ENCODE peak calls at places on chromosomes 3 and 15, in ten cellular contexts. U is tibial nerve, N is suprapubic skin, H is Peyer's patch, O is esophagus squamous epithelium, Y is A549, E is IMR-90, L is HCT116, R is heart left ventricle, T is ovary. P is an unnamed sample.
A peak's percentile ranks its signal among the peaks of the same experiment; 100 is the strongest.

GRCh38 chr3:111570404-111571030 is 24.6 kb downstream of the ZBED2 start:
- DNase-seq in H (no peak), N (no peak), E (no peak), T (no peak), Y (no peak), U (no peak), L (no peak), O (no peak), R (no peak), P (no peak)

GRCh38 chr15:59424626-59425025 is 13.4 kb upstream of the FAM81A start:
- DNase-seq in U (no peak), E (no peak), O (no peak), R (no peak), T (no peak), N (no peak), Y (no peak), H (no peak), L (no peak), P (no peak)

GRCh38 chr15:92162657-92163056 is 231.0 kb upstream of the ST8SIA2 start:
- DNase-seq in O (no peak), N (no peak), E (no peak), R (no peak), H (no peak), L (no peak), Y (no peak), T (no peak), U (no peak), P (no peak)

GRCh38 chr3:197753263-197753662 is 3.6 kb downstream of the FYTTD1 start:
- DNase-seq in Y (no peak), R (no peak), O (no peak), U (no peak), H (no peak), L (no peak), T (no peak), N (no peak), E (no peak), P (peak; percentile 36)

GRCh38 chr15:98745650-98746374 is 97.5 kb downstream of the IGF1R start:
- DNase-seq in U (no peak), Y (no peak), H (no peak), O (no peak), L (no peak), R (no peak), N (no peak), T (no peak), E (peak; percentile 57), P (no peak)

GRCh38 chr3:142649996-142650693 is 54.0 kb downstream of the PLS1 start:
- DNase-seq in Y (no peak), U (no peak), H (no peak), N (no peak), O (no peak), T (no peak), E (no peak), R (no peak), L (no peak), P (no peak)

GRCh38 chr3:19124752-19125151 is 23.6 kb upstream of the KCNH8 start:
- DNase-seq in E (no peak), T (no peak), U (no peak), R (no peak), O (no peak), H (no peak), L (no peak), Y (no peak), N (no peak), P (no peak)

GRCh38 chr3:133663569-133664313 is 2.0 kb upstream of the TOPBP1 start:
- DNase-seq in T (no peak), R (no peak), U (no peak), Y (peak; percentile 72), H (no peak), L (peak; percentile 63), O (no peak), N (no peak), E (peak; percentile 55), P (peak; percentile 57)

GRCh38 chr3:171810278-171811058 is at the start of gene PLD1:
- DNase-seq in R (peak; percentile 86), H (peak; percentile 91), Y (peak; percentile 83), L (peak; percentile 63), U (peak; percentile 59), T (peak; percentile 93), E (peak; percentile 79), N (peak; percentile 92), O (no peak), P (peak; percentile 67)

GRCh38 chr3:42387802-42388651 is 22.4 kb downstream of the LYZL4 start:
- DNase-seq in H (no peak), T (no peak), Y (no peak), U (no peak), O (no peak), N (no peak), E (no peak), R (no peak), L (no peak), P (no peak)

GRCh38 chr3:188993140-188993539 is 178.6 kb upstream of the TPRG1 start:
- DNase-seq in E (no peak), Y (no peak), R (no peak), U (no peak), H (no peak), N (no peak), L (no peak), O (no peak), T (no peak), P (no peak)

GRCh38 chr3:195221876-195222617 is 48.9 kb downstream of the XXYLT1 start:
- DNase-seq in E (no peak), N (peak; percentile 74), L (no peak), T (peak; percentile 33), O (no peak), R (no peak), H (peak; percentile 29), U (no peak), Y (no peak), P (no peak)

GRCh38 chr15:67059127-67059553 is 6.3 kb upstream of the SMAD3 start:
- DNase-seq in T (no peak), R (peak; percentile 35), N (no peak), E (no peak), Y (no peak), L (no peak), H (peak; percentile 85), U (no peak), O (no peak), P (no peak)
- TF ChIP-seq POLR2A in T (no peak), R (no peak), N (no peak), E (no peak), Y (no peak), L (no peak), H (no peak), U (no peak), O (no peak), P (no peak)

DNA sequence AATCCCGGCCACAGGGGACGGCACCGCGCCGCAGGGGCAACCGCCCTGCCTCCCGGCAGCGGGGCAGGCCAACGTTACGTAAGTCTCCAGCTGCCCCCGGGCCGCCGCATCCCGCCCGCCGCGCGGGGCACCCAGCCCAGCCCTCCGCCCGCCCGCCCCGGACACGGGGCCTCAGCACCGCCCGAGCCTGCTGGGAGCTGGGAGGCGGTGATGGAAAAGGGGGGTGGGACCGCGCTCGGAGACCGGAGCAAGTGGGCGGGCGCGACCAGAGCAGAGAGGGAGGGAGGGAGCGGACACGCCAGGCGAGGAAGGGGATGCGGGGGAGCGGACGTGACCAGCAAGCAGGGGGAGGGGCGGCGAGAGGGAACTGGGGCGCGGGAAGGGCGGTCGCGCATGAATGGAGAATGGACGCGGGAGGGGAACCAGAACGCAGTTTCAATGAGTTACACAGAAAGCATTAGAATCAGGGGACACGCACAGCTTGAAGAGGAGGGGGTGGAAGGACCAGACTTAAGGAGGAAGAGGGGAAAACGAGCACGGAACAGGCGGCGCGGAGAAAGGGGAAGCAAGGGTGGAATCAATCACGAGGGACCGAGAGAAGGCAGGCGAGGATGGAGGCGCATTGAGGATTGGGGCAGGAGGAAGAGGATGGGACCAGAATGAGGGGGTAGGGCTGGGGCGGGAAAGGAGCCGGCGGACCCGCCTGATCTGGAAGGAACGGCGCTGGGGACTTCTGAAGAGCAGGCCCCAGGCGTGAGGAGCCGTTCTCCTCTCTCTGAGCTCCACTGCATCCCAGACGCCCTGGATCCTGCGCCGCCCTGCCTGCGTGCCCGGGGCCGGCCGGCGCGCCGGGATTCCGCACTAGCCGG is 559 bp downstream of the PKM start:
- DNase-seq in E (peak; percentile 91), R (peak; percentile 96), L (no peak), H (peak; percentile 87), Y (peak; percentile 91), O (peak; percentile 55), U (peak; percentile 77), N (peak; percentile 92), T (peak; percentile 93), P (no peak)
- TF ChIP-seq POLR2A in E (peak; percentile 44), R (peak; percentile 76), L (no peak), H (peak; percentile 43), Y (peak; percentile 70), O (peak; percentile 71), U (peak; percentile 59), N (peak; percentile 27), T (peak; percentile 61), P (peak; percentile 45)

DNA sequence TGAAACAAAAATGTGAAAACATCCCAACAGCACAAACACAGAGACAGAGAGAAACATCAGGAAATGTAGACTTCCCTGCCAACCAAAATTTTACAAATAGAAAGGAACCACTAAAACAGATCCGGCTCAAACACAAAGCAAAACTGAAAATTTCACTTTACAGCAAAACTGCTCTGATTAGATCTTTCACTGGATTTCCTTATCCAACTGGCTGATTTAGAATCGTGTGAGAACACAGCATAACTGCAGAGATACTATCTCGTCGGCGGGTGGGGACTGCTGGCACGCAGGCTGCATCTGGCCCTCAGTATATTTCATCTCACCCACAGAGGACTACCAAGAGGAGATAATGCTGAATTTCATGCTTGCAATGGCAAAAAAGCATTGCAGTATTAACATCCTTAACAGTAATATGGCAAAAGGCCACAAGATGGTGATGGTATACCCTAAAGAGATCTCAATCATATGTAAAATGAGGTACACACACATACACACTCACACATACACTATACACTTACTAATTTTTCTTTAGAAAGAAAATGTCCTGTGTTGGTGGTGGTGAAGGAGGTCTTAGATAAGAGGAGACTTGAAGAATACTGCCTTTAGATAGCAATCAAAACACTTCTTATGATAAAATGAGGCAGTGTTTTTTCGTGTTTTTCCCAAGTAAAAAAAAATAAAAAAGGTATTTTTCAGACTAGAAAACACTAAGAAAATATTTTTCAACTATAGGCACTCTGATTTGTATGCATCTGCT is 10.6 kb upstream of the LEO1 start:
- DNase-seq in R (no peak), U (no peak), L (peak; percentile 50), O (no peak), N (no peak), H (peak; percentile 51), Y (peak; percentile 89), E (peak; percentile 82), T (no peak), P (peak; percentile 6)
- TF ChIP-seq POLR2A in R (no peak), U (no peak), L (no peak), O (no peak), N (no peak), H (no peak), Y (no peak), E (peak; percentile 35), T (no peak), P (no peak)

DNA sequence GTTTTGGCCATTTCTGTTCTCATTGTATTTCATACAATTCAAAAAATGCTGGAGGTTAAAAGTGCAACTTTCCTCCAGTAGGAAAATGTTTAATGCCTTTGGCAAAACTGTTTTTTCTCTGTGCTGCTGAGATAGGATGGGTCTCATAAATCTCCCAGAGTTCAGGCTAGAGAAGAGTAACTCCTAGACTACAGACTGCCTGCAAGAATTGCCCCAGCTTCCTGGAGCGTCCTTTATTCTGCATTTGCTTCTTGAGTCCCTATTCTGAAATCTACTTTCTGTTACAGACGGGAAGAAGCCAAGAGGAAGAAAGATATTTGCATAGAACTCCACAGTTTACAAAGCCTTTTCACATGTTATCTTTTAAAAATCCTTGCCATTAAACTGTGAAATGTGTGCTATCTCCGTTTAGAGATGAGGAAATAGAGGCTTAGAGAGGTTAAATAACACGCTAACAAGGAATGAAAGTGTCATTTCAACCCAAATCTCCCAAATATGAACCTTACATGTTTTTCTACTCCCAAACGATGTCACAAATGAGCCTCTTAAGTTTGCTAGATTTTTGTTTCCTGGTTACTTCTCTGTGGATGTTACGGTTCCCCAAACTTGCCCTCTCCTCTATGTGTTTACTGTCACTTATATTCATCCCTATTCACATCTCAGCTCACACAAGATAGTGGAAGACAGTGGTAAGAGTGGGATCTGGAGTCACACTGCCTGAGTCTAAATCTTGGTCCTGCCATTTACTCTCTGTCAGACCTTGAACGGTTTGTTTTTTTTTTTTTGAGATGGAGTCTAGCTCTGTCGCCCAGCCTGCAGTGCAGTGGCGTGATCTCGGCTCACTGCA is 17.4 kb downstream of the NANOGP8 start:
- DNase-seq in Y (no peak), N (no peak), T (no peak), H (no peak), E (no peak), O (no peak), L (no peak), R (no peak), U (no peak), P (no peak)
- TF ChIP-seq POLR2A in Y (no peak), N (no peak), T (no peak), H (no peak), E (no peak), O (no peak), L (no peak), R (no peak), U (no peak), P (no peak)